ENCODE peak calls at places on chromosome 4, in seven cellular contexts. X, C, U, F, A, D and G are unnamed samples.

GRCh38 chr4:56405016-56405415 is 17.7 kb upstream of the AASDH start:
- DNase-seq in X (no peak), C (no peak), U (no peak), F (no peak), A (no peak), D (no peak), G (no peak)

GRCh38 chr4:103019319-103020124 is at the start of gene SLC9B1:
- DNase-seq in X (peak), C (peak), U (peak), F (peak), A (peak), D (peak), G (peak)

GRCh38 chr4:8289151-8289750 is 19.7 kb downstream of the HTRA3 start:
- DNase-seq in X (no peak), C (no peak), U (no peak), F (no peak), A (no peak), D (no peak), G (no peak)

GRCh38 chr4:172666711-172667368 is 501.8 kb upstream of the GALNT7 start:
- DNase-seq in X (no peak), C (no peak), U (peak), F (no peak), A (no peak), D (no peak), G (no peak)

GRCh38 chr4:6109842-6110560 is 90.3 kb downstream of the JAKMIP1 start:
- DNase-seq in X (no peak), C (peak), U (no peak), F (peak), A (no peak), D (peak), G (no peak)

GRCh38 chr4:161419822-161420221 is 744.0 kb downstream of the FSTL5 start:
- DNase-seq in X (no peak), C (no peak), U (no peak), F (no peak), A (no peak), D (peak), G (no peak)

GRCh38 chr4:92262371-92262770 is 41.4 kb upstream of the GRID2 start:
- DNase-seq in X (no peak), C (no peak), U (no peak), F (no peak), A (no peak), D (no peak), G (no peak)

GRCh38 chr4:123649248-123649643 is 252.7 kb downstream of the SPRY1 start:
- DNase-seq in X (no peak), C (no peak), U (no peak), F (no peak), A (no peak), D (no peak), G (no peak)

GRCh38 chr4:125837493-125838238 is 522.9 kb downstream of the FAT4 start:
- DNase-seq in X (no peak), C (no peak), U (no peak), F (no peak), A (peak), D (no peak), G (no peak)

GRCh38 chr4:187335339-187335738 is 611.7 kb upstream of the FAT1 start:
- DNase-seq in X (no peak), C (no peak), U (no peak), F (no peak), A (no peak), D (no peak), G (no peak)

GRCh38 chr4:109815151-109816081 is at the start of gene GAR1:
- DNase-seq in X (peak), C (peak), U (peak), F (peak), A (peak), D (peak), G (peak)

GRCh38 chr4:3177905-3178304 is 71.1 kb upstream of the MSANTD1 start:
- DNase-seq in X (no peak), C (no peak), U (no peak), F (no peak), A (no peak), D (no peak), G (no peak)
- H3K27ac ChIP-seq in X (no peak), C (no peak), U (no peak), F (no peak), A (no peak), D (no peak), G (no peak)

DNA sequence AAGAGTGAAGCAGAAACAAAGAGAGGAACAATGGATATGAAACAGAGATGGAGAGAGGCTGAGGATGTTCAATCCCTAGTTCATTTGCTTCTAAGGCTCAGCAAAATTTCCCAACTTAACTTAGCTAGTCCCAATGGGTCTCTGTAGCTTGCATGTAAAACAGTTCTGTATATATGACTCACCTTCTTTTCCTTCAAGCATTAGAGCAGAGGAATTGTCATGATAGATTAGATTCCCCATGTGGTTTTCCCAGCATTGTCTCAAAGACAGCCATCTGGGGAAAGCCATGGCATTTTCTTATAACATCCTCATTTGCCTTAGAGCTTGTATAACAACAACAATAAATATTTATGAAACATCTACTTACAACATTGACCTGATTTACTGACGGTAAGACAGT is 93.9 kb upstream of the GATB start:
- DNase-seq in X (no peak), C (no peak), U (peak), F (no peak), A (peak), D (no peak), G (no peak)
- H3K27ac ChIP-seq in X (no peak), C (no peak), U (no peak), F (no peak), A (no peak), D (no peak), G (no peak)

GRCh38 chr4:184474261-184475095 is at the start of gene IRF2:
- DNase-seq in X (peak), C (peak), U (peak), F (peak), A (peak), D (peak), G (peak)

GRCh38 chr4:184475096-184475461 is 729 bp upstream of the IRF2 start:
- DNase-seq in X (no peak), C (no peak), U (peak), F (peak), A (peak), D (peak), G (peak)

GRCh38 chr4:184479516-184479950 is 5.2 kb upstream of the IRF2 start:
- DNase-seq in X (no peak), C (no peak), U (peak), F (no peak), A (no peak), D (no peak), G (no peak)

GRCh38 chr4:184477201-184477999 is 3.0 kb upstream of the IRF2 start:
- DNase-seq in X (peak), C (no peak), U (no peak), F (no peak), A (no peak), D (no peak), G (no peak)

DNA sequence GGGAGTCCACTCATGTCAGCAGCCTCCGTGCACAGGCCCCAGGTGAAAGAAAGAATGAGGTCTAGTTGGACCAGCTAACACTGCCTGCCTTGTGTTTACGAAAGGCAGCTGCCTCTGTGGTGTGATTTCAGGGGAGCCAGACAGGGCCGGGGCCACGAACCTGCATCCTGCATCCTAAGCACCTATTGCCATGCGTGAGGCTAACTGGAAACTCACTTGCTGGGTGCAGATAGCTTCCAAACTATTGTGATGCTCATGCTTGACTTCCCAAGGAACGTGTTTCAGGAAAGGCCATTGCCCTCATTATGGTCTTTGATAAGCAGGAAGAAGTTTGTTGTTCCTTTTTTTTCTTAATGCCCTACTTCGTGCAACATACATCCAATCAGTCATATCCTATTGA is 2.3 kb upstream of the IRF2 start:
- DNase-seq in X (no peak), C (no peak), U (no peak), F (no peak), A (no peak), D (no peak), G (no peak)
- H3K27ac ChIP-seq in X (peak), C (no peak), U (no peak), F (no peak), A (no peak), D (no peak), G (peak)

GRCh38 chr4:2116687-2117400 is 57.7 kb downstream of the NAT8L start:
- DNase-seq in X (no peak), C (no peak), U (peak), F (no peak), A (no peak), D (no peak), G (no peak)
- H3K27ac ChIP-seq in X (no peak), C (no peak), U (no peak), F (no peak), A (no peak), D (no peak), G (no peak)